ENCODE peak calls at places on chromosomes 1 and 21, in nine cellular contexts. One of them, this sample, is unnamed.

GRCh38 chr1:9500756-9501754 is 38.2 kb upstream of the SLC25A33 start:
- DNase-seq in GM03348: no peak
- DNase-seq in CD14-positive monocyte: no peak
- DNase-seq in fibroblast of mammary gland: no peak
- DNase-seq in kidney tubule cell: peak; percentile 87
- DNase-seq in bronchial epithelial cell: no peak
- DNase-seq in neuronal stem cell: no peak
- DNase-seq in mesendoderm: no peak
- DNase-seq in renal cortical epithelial cell: peak; percentile 93
- DNase-seq in this sample: no peak

GRCh38 chr1:179190861-179191260 is 38.6 kb downstream of the ABL2 start:
- DNase-seq in GM03348: no peak
- DNase-seq in CD14-positive monocyte: peak; percentile 52
- DNase-seq in fibroblast of mammary gland: peak; percentile 40
- DNase-seq in kidney tubule cell: no peak
- DNase-seq in bronchial epithelial cell: no peak
- DNase-seq in neuronal stem cell: no peak
- DNase-seq in mesendoderm: peak; percentile 59
- DNase-seq in renal cortical epithelial cell: no peak
- DNase-seq in this sample: no peak

GRCh38 chr1:24828887-24829192 is 83.6 kb downstream of the CLIC4 start:
- DNase-seq in GM03348: no peak
- DNase-seq in CD14-positive monocyte: no peak
- DNase-seq in fibroblast of mammary gland: no peak
- DNase-seq in kidney tubule cell: no peak
- DNase-seq in bronchial epithelial cell: no peak
- DNase-seq in neuronal stem cell: no peak
- DNase-seq in mesendoderm: no peak
- DNase-seq in renal cortical epithelial cell: no peak
- DNase-seq in this sample: no peak

GRCh38 chr21:36478941-36479340 is 981 bp downstream of the CLDN14 start:
- DNase-seq in GM03348: peak; percentile 65
- DNase-seq in CD14-positive monocyte: no peak
- DNase-seq in fibroblast of mammary gland: no peak
- DNase-seq in kidney tubule cell: no peak
- DNase-seq in bronchial epithelial cell: peak; percentile 23
- DNase-seq in neuronal stem cell: no peak
- DNase-seq in mesendoderm: peak; percentile 17
- DNase-seq in renal cortical epithelial cell: no peak
- DNase-seq in this sample: no peak

GRCh38 chr1:22503721-22504410 is 52.2 kb downstream of the ZBTB40 start:
- DNase-seq in GM03348: peak; percentile 68
- DNase-seq in CD14-positive monocyte: no peak
- DNase-seq in fibroblast of mammary gland: no peak
- DNase-seq in kidney tubule cell: no peak
- DNase-seq in bronchial epithelial cell: no peak
- DNase-seq in neuronal stem cell: no peak
- DNase-seq in mesendoderm: no peak
- DNase-seq in renal cortical epithelial cell: peak; percentile 78
- DNase-seq in this sample: no peak

GRCh38 chr1:46643368-46643775 is 24.8 kb downstream of the ATPAF1 start:
- DNase-seq in GM03348: peak; percentile 74
- DNase-seq in CD14-positive monocyte: no peak
- DNase-seq in fibroblast of mammary gland: peak; percentile 86
- DNase-seq in kidney tubule cell: peak; percentile 85
- DNase-seq in bronchial epithelial cell: peak; percentile 83
- DNase-seq in neuronal stem cell: no peak
- DNase-seq in mesendoderm: no peak
- DNase-seq in renal cortical epithelial cell: peak; percentile 95
- DNase-seq in this sample: no peak

GRCh38 chr1:178573330-178573729 is 60.4 kb downstream of the TEX35 start:
- DNase-seq in GM03348: no peak
- DNase-seq in CD14-positive monocyte: no peak
- DNase-seq in fibroblast of mammary gland: no peak
- DNase-seq in kidney tubule cell: no peak
- DNase-seq in bronchial epithelial cell: peak; percentile 11
- DNase-seq in neuronal stem cell: no peak
- DNase-seq in mesendoderm: no peak
- DNase-seq in renal cortical epithelial cell: no peak
- DNase-seq in this sample: no peak

GRCh38 chr1:65065535-65066378 is 82.2 kb upstream of the AK4 start:
- DNase-seq in GM03348: peak; percentile 32
- DNase-seq in CD14-positive monocyte: no peak
- DNase-seq in fibroblast of mammary gland: no peak
- DNase-seq in kidney tubule cell: peak; percentile 40
- DNase-seq in bronchial epithelial cell: no peak
- DNase-seq in neuronal stem cell: peak; percentile 27
- DNase-seq in mesendoderm: peak; percentile 71
- DNase-seq in renal cortical epithelial cell: no peak
- DNase-seq in this sample: no peak

GRCh38 chr1:244815600-244816099 is 19.8 kb upstream of the COX20 start:
- DNase-seq in GM03348: no peak
- DNase-seq in CD14-positive monocyte: peak; percentile 81
- DNase-seq in fibroblast of mammary gland: no peak
- DNase-seq in kidney tubule cell: no peak
- DNase-seq in bronchial epithelial cell: no peak
- DNase-seq in neuronal stem cell: no peak
- DNase-seq in mesendoderm: peak; percentile 60
- DNase-seq in renal cortical epithelial cell: no peak
- DNase-seq in this sample: no peak

GRCh38 chr1:3249846-3250501 is 181.0 kb downstream of the PRDM16 start:
- DNase-seq in GM03348: no peak
- DNase-seq in CD14-positive monocyte: no peak
- DNase-seq in fibroblast of mammary gland: no peak
- DNase-seq in kidney tubule cell: no peak
- DNase-seq in bronchial epithelial cell: no peak
- DNase-seq in neuronal stem cell: no peak
- DNase-seq in mesendoderm: peak; percentile 17
- DNase-seq in renal cortical epithelial cell: peak; percentile 0
- DNase-seq in this sample: no peak